ENCODE peak calls at places on chromosomes 4 and X, in ten cellular contexts. S is right lobe of liver; F is glutamatergic neuron; M is fibroblast of pulmonary artery; I is NCI-H1417; G is activated CD4-positive, CD25-positive, alpha-beta regulatory T cell; H is choroid plexus epithelial cell; N is epithelial cell of esophagus; K is left colon; Z is heart right ventricle. R is an unnamed sample.

GRCh38 chr4:143667461-143667860 is 33.0 kb downstream of the FREM3 start:
- DNase-seq in N (no peak), M (peak), Z (no peak), I (no peak), S (no peak), F (no peak), H (peak), G (no peak), K (peak), R (no peak)

GRCh38 chr4:38665846-38666490 is 2.0 kb downstream of the KLF3 start:
- DNase-seq in G (no peak), Z (no peak), S (no peak), F (no peak), I (no peak), H (no peak), M (no peak), N (no peak), K (no peak), R (no peak)

GRCh38 chr4:148015058-148015457 is 283.2 kb downstream of the ARHGAP10 start:
- DNase-seq in I (no peak), G (no peak), N (no peak), S (no peak), K (no peak), F (no peak), Z (no peak), M (peak), H (peak), R (no peak)

GRCh38 chr4:111630705-111631104 is 514.5 kb upstream of the FAM241A start:
- DNase-seq in I (peak), G (no peak), Z (no peak), M (peak), S (no peak), K (no peak), F (no peak), N (peak), H (peak), R (no peak)

GRCh38 chrX:109347618-109348017 is 134.3 kb downstream of the GUCY2F start:
- DNase-seq in F (no peak), S (no peak), I (no peak), M (peak), N (peak), Z (no peak), G (no peak), K (no peak), H (peak), R (no peak)

GRCh38 chr4:106565727-106566126 is 197.1 kb upstream of the GIMD1 start:
- DNase-seq in N (peak), H (peak), Z (no peak), G (no peak), M (no peak), F (no peak), S (no peak), I (no peak), K (no peak), R (no peak)

GRCh38 chrX:24149346-24150050 is at the start of gene ZFX:
- DNase-seq in N (peak), G (peak), K (peak), S (peak), M (peak), I (peak), Z (peak), H (peak), F (peak), R (peak)

GRCh38 chrX:65196758-65197371 is 220.6 kb upstream of the ZC4H2 start:
- DNase-seq in S (peak), Z (no peak), G (no peak), I (peak), K (peak), N (peak), H (no peak), F (peak), M (no peak), R (no peak)

GRCh38 chrX:68146054-68146453 is 287.2 kb downstream of the OPHN1 start:
- DNase-seq in F (no peak), I (peak), G (no peak), N (peak), H (peak), Z (no peak), K (no peak), M (peak), S (no peak), R (no peak)

GRCh38 chr4:139684351-139684750 is 18.7 kb downstream of the MGST2 start:
- DNase-seq in Z (no peak), M (no peak), I (no peak), F (no peak), S (no peak), N (no peak), K (no peak), H (no peak), G (no peak), R (no peak)

GRCh38 chr4:38154251-38154650 is 194.1 kb downstream of the PTTG2 start:
- DNase-seq in I (no peak), G (no peak), M (no peak), Z (no peak), N (no peak), K (peak), H (peak), S (no peak), F (no peak), R (no peak)

GRCh38 chrX:51834076-51834475 is 59.3 kb upstream of the MAGED1 start:
- DNase-seq in M (no peak), K (no peak), F (no peak), Z (no peak), N (no peak), G (no peak), S (no peak), H (no peak), I (no peak), R (no peak)

GRCh38 chrX:35670894-35671293 is 127.2 kb upstream of the MAGEB16 start:
- DNase-seq in Z (no peak), F (no peak), M (no peak), H (no peak), S (no peak), G (no peak), N (no peak), I (no peak), K (no peak), R (no peak)

GRCh38 chrX:101417190-101417589 is 9.2 kb downstream of the HNRNPH2 start:
- DNase-seq in K (no peak), S (no peak), N (no peak), F (no peak), H (no peak), I (no peak), M (no peak), Z (no peak), G (no peak), R (no peak)

GRCh38 chrX:135425566-135425965 is 3.8 kb downstream of the SMIM10L2A start:
- DNase-seq in H (peak), K (no peak), F (no peak), N (no peak), Z (no peak), S (no peak), G (no peak), I (no peak), M (peak), R (no peak)

GRCh38 chr4:72522440-72522839 is 46.6 kb downstream of the ADAMTS3 start:
- DNase-seq in S (no peak), G (no peak), F (no peak), I (no peak), K (no peak), N (no peak), M (no peak), H (no peak), Z (no peak), R (no peak)

GRCh38 chr4:184282895-184283654 is 65.4 kb upstream of the ENPP6 start:
- DNase-seq in S (no peak), F (no peak), H (no peak), N (no peak), K (no peak), Z (no peak), I (peak), M (no peak), G (no peak), R (no peak)

GRCh38 chr4:17398805-17399204 is 113.1 kb downstream of the QDPR start:
- DNase-seq in I (no peak), G (no peak), F (no peak), H (no peak), M (no peak), K (no peak), Z (no peak), N (no peak), S (no peak), R (no peak)

GRCh38 chr4:119211856-119212250 is 660 bp upstream of the USP53 start:
- DNase-seq in H (no peak), G (no peak), K (no peak), S (no peak), N (no peak), Z (no peak), M (no peak), I (no peak), F (no peak), R (no peak)

GRCh38 chr4:38774181-38774580 is 8.6 kb downstream of the TLR10 start:
- DNase-seq in G (no peak), Z (no peak), H (peak), K (no peak), N (peak), I (no peak), M (peak), S (no peak), F (no peak), R (no peak)

GRCh38 chr4:159016527-159017137 is 86.2 kb upstream of the RAPGEF2 start:
- DNase-seq in I (peak), Z (no peak), M (peak), G (no peak), S (no peak), K (no peak), N (no peak), F (peak), H (peak), R (no peak)